ENCODE peak calls at places on chromosomes 13 and 19, in six cellular contexts. O, C, Y, N, Z and G are unnamed samples.

GRCh38 chr13:71210861-71211260 is 656.1 kb downstream of the DACH1 start:
- DNase-seq in Y (no peak), Z (no peak), O (no peak), C (no peak), N (no peak), G (no peak)

GRCh38 chr19:19077103-19077502 is 13.3 kb downstream of the SLC25A42 start:
- DNase-seq in O (no peak), N (no peak), C (no peak), Z (no peak), Y (no peak), G (no peak)

GRCh38 chr13:113886561-113887112 is 22.8 kb upstream of the GAS6 start:
- DNase-seq in N (no peak), C (no peak), O (no peak), Z (no peak), Y (no peak), G (peak; percentile 1)

GRCh38 chr19:1038995-1039645 is 787 bp upstream of the ABCA7 start:
- DNase-seq in Z (peak; percentile 52), N (peak; percentile 55), C (no peak), O (no peak), Y (peak; percentile 45), G (peak; percentile 28)

GRCh38 chr19:12314553-12314952 is 18.9 kb downstream of the ZNF563 start:
- DNase-seq in C (no peak), Y (no peak), O (peak; percentile 30), N (no peak), Z (no peak), G (peak; percentile 80)

GRCh38 chr19:46955114-46955812 is 64.4 kb upstream of the NPAS1 start:
- DNase-seq in N (peak; percentile 31), Y (peak; percentile 74), C (no peak), Z (no peak), O (no peak), G (peak; percentile 74)

GRCh38 chr19:55075366-55075998 is at the start of gene EPS8L1:
- DNase-seq in N (no peak), Y (no peak), O (peak; percentile 91), Z (peak; percentile 95), C (no peak), G (no peak)

GRCh38 chr13:74210693-74211393 is 76.6 kb upstream of the KLF12 start:
- DNase-seq in N (no peak), Z (no peak), C (no peak), O (peak; percentile 21), Y (peak; percentile 98), G (no peak)

GRCh38 chr19:12198136-12198535 is 35.2 kb downstream of the ZNF136 start:
- DNase-seq in Y (no peak), O (no peak), C (no peak), N (no peak), Z (no peak), G (no peak)

GRCh38 chr19:16778796-16779411 is 50.3 kb upstream of the SIN3B start:
- DNase-seq in N (peak; percentile 78), O (peak; percentile 48), Y (peak; percentile 57), C (peak; percentile 67), Z (peak; percentile 87), G (peak; percentile 66)

GRCh38 chr19:17296278-17296677 is 6.9 kb downstream of the ABHD8 start:
- DNase-seq in Z (no peak), N (no peak), Y (peak; percentile 53), O (no peak), C (no peak), G (no peak)

GRCh38 chr19:53190253-53190652 is 2.9 kb downstream of the ZNF665 start:
- DNase-seq in Z (no peak), C (no peak), N (no peak), Y (no peak), O (no peak), G (no peak)

GRCh38 chr13:92303428-92303827 is 905.0 kb downstream of the GPC5 start:
- DNase-seq in O (peak; percentile 5), C (no peak), N (no peak), Y (no peak), Z (no peak), G (no peak)

GRCh38 chr19:33558846-33559245 is 37.3 kb upstream of the PEPD start:
- DNase-seq in C (no peak), Z (no peak), N (no peak), O (no peak), Y (peak; percentile 14), G (no peak)

GRCh38 chr19:42313096-42313839 is at the start of gene TMEM145:
- DNase-seq in Y (peak; percentile 77), C (no peak), O (peak; percentile 80), Z (peak; percentile 84), N (peak; percentile 53), G (peak; percentile 27)

GRCh38 chr13:98535501-98536357 is 41.2 kb downstream of the STK24 start:
- DNase-seq in Z (no peak), C (no peak), Y (peak; percentile 52), N (no peak), O (no peak), G (no peak)

GRCh38 chr13:106143930-106144709 is 391.3 kb downstream of the EFNB2 start:
- DNase-seq in C (peak; percentile 82), Y (no peak), Z (peak; percentile 74), N (no peak), O (peak; percentile 43), G (no peak)
- TF ChIP-seq EZH2phosphoT487 in C (no peak), Y (no peak), Z (no peak), N (no peak), O (no peak), G (no peak)

GRCh38 chr13:50693755-50694154 is 149.7 kb downstream of the DLEU7 start:
- DNase-seq in Z (peak; percentile 13), O (no peak), N (no peak), C (no peak), Y (peak; percentile 67), G (no peak)
- TF ChIP-seq EZH2phosphoT487 in Z (no peak), O (no peak), N (no peak), C (no peak), Y (no peak), G (no peak)

GRCh38 chr19:6074709-6075403 is 35.4 kb downstream of the RFX2 start:
- DNase-seq in Y (no peak), O (no peak), C (no peak), N (no peak), Z (no peak), G (no peak)
- TF ChIP-seq EZH2phosphoT487 in Y (no peak), O (no peak), C (no peak), N (no peak), Z (no peak), G (no peak)

DNA sequence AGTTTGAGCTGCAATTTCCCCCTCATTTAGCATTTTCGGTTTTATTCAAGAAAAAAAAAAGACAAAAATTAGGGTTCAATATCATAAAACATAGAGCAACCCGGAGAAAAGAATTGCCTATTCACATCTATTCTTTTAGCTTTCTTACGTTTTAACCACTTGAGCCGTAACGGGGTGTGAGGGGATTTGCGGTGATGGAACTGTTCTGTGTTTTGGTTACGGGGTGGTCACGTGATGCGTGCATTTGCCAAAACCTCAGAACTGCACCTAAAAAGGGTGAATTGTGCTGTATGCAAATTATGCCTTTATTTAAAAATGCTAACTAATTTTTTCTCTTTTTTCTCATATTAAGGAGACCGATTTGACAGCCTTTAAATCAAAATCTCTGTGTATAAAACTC is 22.1 kb downstream of the CLEC11A start:
- DNase-seq in N (no peak), Y (no peak), Z (no peak), C (no peak), O (no peak), G (no peak)
- TF ChIP-seq EZH2phosphoT487 in N (no peak), Y (no peak), Z (no peak), C (no peak), O (no peak), G (no peak)